ENCODE peak calls at places on chromosomes 1 and 21, in six cellular contexts. Z is NCI-H1417; O is activated CD4-positive, alpha-beta T cell treated with anti-CD3 and anti-CD28 coated beads, Interleukin-2, amount 50 U/mL, for 1 hour; I is T-cell; U is NCI-H2171; D is NAMALWA. T is an unnamed sample.
A peak's percentile ranks its signal among the peaks of the same experiment; 100 is the strongest.

GRCh38 chr1:195053478-195053877 is 1554.8 kb downstream of the KCNT2 start:
- DNase-seq in D (peak; percentile 10), Z (no peak), O (no peak), I (no peak), U (no peak), T (no peak)

GRCh38 chr1:181204530-181204929 is 116.0 kb downstream of the IER5 start:
- DNase-seq in U (no peak), D (no peak), O (no peak), I (no peak), Z (no peak), T (no peak)

GRCh38 chr1:58251415-58252073 is 295.0 kb downstream of the OMA1 start:
- DNase-seq in I (no peak), O (no peak), U (no peak), D (peak; percentile 55), Z (no peak), T (peak; percentile 36)

GRCh38 chr1:175530167-175530566 is 213.2 kb downstream of the TNR start:
- DNase-seq in I (no peak), O (no peak), U (no peak), D (no peak), Z (no peak), T (no peak)

GRCh38 chr1:207454046-207454964 is at the start of gene CR2:
- DNase-seq in O (peak; percentile 43), U (no peak), I (peak; percentile 43), Z (peak; percentile 0), D (peak; percentile 85), T (no peak)

GRCh38 chr1:62481681-62482080 is 44.8 kb downstream of the USP1 start:
- DNase-seq in I (no peak), D (no peak), O (no peak), Z (no peak), U (no peak), T (no peak)

GRCh38 chr1:117561551-117561950 is 44.3 kb upstream of the TENT5C start:
- DNase-seq in O (no peak), Z (no peak), D (no peak), U (no peak), I (no peak), T (no peak)

GRCh38 chr1:209319057-209319432 is 264.5 kb upstream of the CAMK1G start:
- DNase-seq in I (no peak), D (no peak), O (no peak), U (no peak), Z (no peak), T (no peak)

GRCh38 chr1:21761052-21761451 is 21.9 kb downstream of the USP48 start:
- DNase-seq in Z (no peak), U (no peak), I (no peak), O (no peak), D (peak; percentile 25), T (no peak)

GRCh38 chr1:114034561-114035303 is 55.5 kb downstream of the OLFML3 start:
- DNase-seq in D (no peak), U (no peak), I (no peak), Z (no peak), O (no peak), T (no peak)

GRCh38 chr1:59487335-59488031 is 190.6 kb downstream of the FGGY start:
- DNase-seq in Z (no peak), I (no peak), O (no peak), D (no peak), U (no peak), T (no peak)

GRCh38 chr1:4801192-4801924 is 146.9 kb downstream of the AJAP1 start:
- DNase-seq in U (no peak), D (no peak), Z (no peak), O (no peak), I (no peak), T (no peak)

GRCh38 chr1:38009088-38009840 is 3.3 kb upstream of the UTP11 start:
- DNase-seq in U (no peak), D (peak; percentile 34), O (no peak), Z (no peak), I (no peak), T (peak; percentile 80)

GRCh38 chr21:45054927-45055612 is 19.3 kb upstream of the ADARB1 start:
- DNase-seq in Z (peak; percentile 11), I (no peak), O (no peak), D (no peak), U (no peak), T (no peak)

GRCh38 chr1:163401211-163401610 is 79.5 kb downstream of the NUF2 start:
- DNase-seq in O (no peak), D (no peak), Z (no peak), U (no peak), I (no peak), T (no peak)

GRCh38 chr1:44778705-44779576 is 3.6 kb downstream of the RPS8 start:
- DNase-seq in U (no peak), I (no peak), D (peak; percentile 13), Z (no peak), O (no peak), T (no peak)

GRCh38 chr1:89198500-89199072 is at the start of gene GBP4:
- DNase-seq in U (no peak), D (peak; percentile 24), Z (no peak), I (peak; percentile 45), O (peak; percentile 38), T (no peak)

GRCh38 chr1:159854693-159855192 is 7.7 kb downstream of the VSIG8 start:
- DNase-seq in D (no peak), O (peak; percentile 69), I (peak; percentile 69), Z (peak; percentile 93), U (peak; percentile 70), T (no peak)

GRCh38 chr21:17732306-17732705 is 86.8 kb downstream of the C21orf91 start:
- DNase-seq in D (no peak), I (no peak), O (no peak), Z (peak; percentile 32), U (peak; percentile 0), T (peak; percentile 59)

GRCh38 chr1:33292726-33293340 is 28.1 kb downstream of the A3GALT2 start:
- DNase-seq in D (no peak), U (no peak), Z (no peak), I (no peak), O (no peak), T (no peak)